ENCODE peak calls at places on chromosomes 12 and 14, in four cellular contexts. U, Y, L and K are unnamed samples.

GRCh38 chr14:65098586-65098985 is 3.7 kb downstream of the MAX start:
- DNase-seq in U (no peak), Y (peak; percentile 55), L (no peak), K (no peak)

GRCh38 chr12:16523570-16524331 is 82.2 kb downstream of the LMO3 start:
- DNase-seq in U (no peak), Y (no peak), L (no peak), K (no peak)

GRCh38 chr12:59084758-59085383 is 164.6 kb upstream of the LRIG3 start:
- DNase-seq in U (no peak), Y (no peak), L (no peak), K (no peak)

GRCh38 chr14:67573268-67574010 is 26.6 kb downstream of the PIGH start:
- DNase-seq in U (no peak), Y (no peak), L (no peak), K (no peak)

GRCh38 chr14:55025948-55026347 is 951 bp downstream of the WDHD1 start:
- DNase-seq in U (no peak), Y (no peak), L (no peak), K (no peak)

GRCh38 chr12:77122236-77122635 is 56.9 kb upstream of the E2F7 start:
- DNase-seq in U (no peak), Y (no peak), L (no peak), K (no peak)

GRCh38 chr14:104086661-104087461 is 1.4 kb downstream of the ASPG start:
- DNase-seq in U (no peak), Y (no peak), L (no peak), K (no peak)

GRCh38 chr12:14578646-14579045 is 11.0 kb upstream of the PLBD1 start:
- DNase-seq in U (no peak), Y (peak; percentile 12), L (no peak), K (no peak)

GRCh38 chr12:3454780-3455179 is 36.2 kb upstream of the PRMT8 start:
- DNase-seq in U (no peak), Y (no peak), L (no peak), K (no peak)

GRCh38 chr14:76261371-76261811 is 109.7 kb downstream of the GPATCH2L start:
- DNase-seq in U (no peak), Y (peak; percentile 6), L (no peak), K (no peak)

GRCh38 chr14:61215222-61216010 is 65.7 kb downstream of the TMEM30B start:
- DNase-seq in U (no peak), Y (no peak), L (no peak), K (no peak)

GRCh38 chr12:4121506-4122020 is 152.0 kb upstream of the CCND2 start:
- DNase-seq in U (no peak), Y (no peak), L (no peak), K (no peak)

GRCh38 chr12:122306407-122306806 is 40.1 kb upstream of the VPS33A start:
- DNase-seq in U (no peak), Y (peak; percentile 11), L (no peak), K (no peak)

GRCh38 chr12:62724947-62725447 is 210.0 kb downstream of the PPM1H start:
- DNase-seq in U (no peak), Y (no peak), L (no peak), K (no peak)

GRCh38 chr12:99985129-99985570 is 414 bp upstream of the ANKS1B start:
- DNase-seq in U (no peak), Y (peak; percentile 21), L (no peak), K (no peak)

GRCh38 chr12:131379758-131380157 is 331.1 kb upstream of the SFSWAP start:
- DNase-seq in U (no peak), Y (no peak), L (no peak), K (no peak)

DNA sequence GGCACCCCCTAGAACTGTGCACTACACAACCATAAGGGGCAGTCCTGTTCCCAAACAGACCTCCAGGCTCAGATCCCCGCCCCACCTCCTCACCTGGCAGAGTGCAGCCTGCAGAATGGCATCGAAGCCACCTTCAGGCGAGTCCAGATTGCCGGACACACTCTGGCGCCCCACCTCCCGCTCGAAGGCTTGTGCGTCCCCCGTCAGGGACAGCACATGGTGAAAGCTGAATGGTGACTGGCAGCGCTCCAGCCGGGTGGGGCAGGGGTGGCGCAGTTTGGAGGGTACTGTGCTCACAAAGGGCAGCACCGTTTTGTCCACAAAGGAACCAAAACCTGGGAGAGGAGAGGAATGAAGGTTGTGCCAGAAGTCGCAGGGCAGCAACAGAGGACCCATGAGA is 10.6 kb downstream of the ITGB7 start:
- DNase-seq in U (no peak), Y (no peak), L (no peak), K (no peak)
- TF ChIP-seq CTCF in U (no peak), Y (no peak), L (no peak), K (no peak)

DNA sequence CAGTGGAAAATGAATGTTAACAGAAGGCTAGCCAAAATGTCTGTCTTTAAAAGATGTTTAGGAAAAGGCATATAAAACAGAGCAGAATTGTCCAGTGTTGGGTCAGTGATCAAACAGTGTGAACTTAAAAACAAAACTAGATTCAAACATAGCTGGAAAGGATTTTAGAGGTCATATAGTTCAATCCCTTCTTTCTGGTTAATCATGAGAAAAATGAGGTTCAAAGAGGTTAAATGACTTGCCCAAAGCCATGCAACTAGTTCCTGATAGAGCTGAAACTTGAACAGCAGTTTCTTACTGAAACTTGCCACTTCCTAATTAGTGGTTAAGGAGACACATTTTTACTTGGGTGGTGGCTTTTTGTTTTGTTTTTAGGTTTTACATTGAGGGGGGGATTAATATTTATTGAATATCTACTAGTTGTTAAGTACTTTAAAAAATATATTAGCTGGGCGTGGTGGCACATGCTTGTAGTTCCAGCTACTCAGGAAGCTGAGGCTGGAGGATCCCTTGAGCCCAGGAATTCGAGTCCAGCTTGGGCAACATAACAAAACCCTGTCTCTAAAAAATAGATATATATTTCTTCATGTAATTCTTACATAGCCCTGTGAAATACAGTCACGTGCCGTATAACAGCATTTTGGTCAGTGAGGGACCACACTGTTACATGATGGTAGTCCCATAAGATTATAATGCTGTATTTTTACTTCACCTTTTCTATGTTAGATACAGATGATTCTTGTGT is 20.4 kb downstream of the ACVR1B start:
- DNase-seq in U (no peak), Y (peak; percentile 59), L (no peak), K (no peak)
- TF ChIP-seq CTCF in U (no peak), Y (no peak), L (no peak), K (no peak)

DNA sequence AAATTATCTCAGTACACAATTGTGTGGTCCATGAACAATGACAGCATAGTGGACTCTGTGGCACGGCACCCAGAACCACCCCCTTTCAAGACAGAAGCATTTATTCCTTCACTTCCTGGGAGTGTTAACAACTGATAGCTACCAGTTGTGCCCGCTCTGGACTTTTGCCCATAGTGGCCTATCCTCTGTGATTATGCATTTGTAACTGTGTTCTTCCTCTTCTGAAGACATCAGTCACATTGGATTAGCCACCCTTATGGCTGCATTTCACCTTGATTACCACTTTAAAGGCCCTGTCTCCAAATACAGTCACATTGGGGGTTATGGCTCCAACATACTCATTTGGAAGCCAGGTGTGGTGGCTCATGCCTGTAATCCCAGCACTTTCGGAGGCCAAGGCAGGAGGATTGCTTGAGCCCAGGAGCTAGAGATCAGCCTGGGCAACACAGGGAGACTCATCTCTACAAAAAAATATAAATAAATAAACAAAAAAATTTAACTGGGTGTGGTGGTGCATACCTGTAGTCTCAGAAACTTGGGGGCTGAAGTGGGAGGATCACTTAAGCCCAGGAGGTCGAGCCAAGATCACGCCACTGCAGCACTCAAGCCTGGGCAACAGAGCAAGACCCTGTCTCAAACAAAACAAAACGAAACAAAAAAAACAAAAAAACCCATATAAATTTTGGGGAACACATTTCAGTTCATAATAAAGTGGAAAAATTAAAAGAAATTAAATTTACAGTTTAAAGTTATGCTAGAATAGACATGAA is 27.6 kb upstream of the PHC1 start:
- DNase-seq in U (no peak), Y (no peak), L (no peak), K (no peak)
- TF ChIP-seq CTCF in U (no peak), Y (no peak), L (no peak), K (no peak)

DNA sequence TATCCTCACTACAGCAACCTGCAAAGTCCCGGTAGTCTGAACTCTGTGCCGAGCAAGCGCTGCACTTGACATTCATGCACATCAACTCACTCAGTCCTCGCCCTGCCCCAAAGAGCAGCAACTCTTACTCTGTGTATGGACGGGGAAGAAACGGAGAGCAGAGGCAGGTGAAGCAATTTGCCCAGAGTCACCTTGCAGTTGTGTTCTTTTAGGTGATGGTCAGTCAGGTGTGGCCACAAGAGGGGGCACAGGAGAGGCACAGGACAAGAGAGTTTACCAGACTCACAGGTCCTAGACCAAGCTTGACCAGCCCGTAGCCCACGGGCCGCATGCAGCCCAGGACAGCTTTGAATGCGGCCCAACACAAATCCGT is 39.1 kb downstream of the TSPAN11 start:
- DNase-seq in U (no peak), Y (no peak), L (no peak), K (no peak)
- TF ChIP-seq CTCF in U (no peak), Y (no peak), L (no peak), K (no peak)

GRCh38 chr12:52667931-52668330 is 12.3 kb downstream of the KRT1 start:
- DNase-seq in U (no peak), Y (no peak), L (no peak), K (no peak)

GRCh38 chr12:52669426-52669825 is 10.8 kb downstream of the KRT1 start:
- DNase-seq in U (no peak), Y (no peak), L (no peak), K (no peak)

GRCh38 chr12:52670961-52671360 is 9.2 kb downstream of the KRT1 start:
- DNase-seq in U (no peak), Y (no peak), L (no peak), K (no peak)

GRCh38 chr12:52670506-52670905 is 9.7 kb downstream of the KRT1 start:
- DNase-seq in U (no peak), Y (no peak), L (no peak), K (no peak)

GRCh38 chr12:52667509-52667908 is 12.7 kb downstream of the KRT1 start:
- DNase-seq in U (no peak), Y (no peak), L (no peak), K (no peak)
- TF ChIP-seq CTCF in U (no peak), Y (peak; percentile 20), L (no peak), K (no peak)

GRCh38 chr12:49673446-49674317 is 33.5 kb downstream of the FMNL3 start:
- DNase-seq in U (no peak), Y (peak; percentile 49), L (peak; percentile 62), K (peak; percentile 26)
- TF ChIP-seq CTCF in U (no peak), Y (no peak), L (no peak), K (peak; percentile 48)

DNA sequence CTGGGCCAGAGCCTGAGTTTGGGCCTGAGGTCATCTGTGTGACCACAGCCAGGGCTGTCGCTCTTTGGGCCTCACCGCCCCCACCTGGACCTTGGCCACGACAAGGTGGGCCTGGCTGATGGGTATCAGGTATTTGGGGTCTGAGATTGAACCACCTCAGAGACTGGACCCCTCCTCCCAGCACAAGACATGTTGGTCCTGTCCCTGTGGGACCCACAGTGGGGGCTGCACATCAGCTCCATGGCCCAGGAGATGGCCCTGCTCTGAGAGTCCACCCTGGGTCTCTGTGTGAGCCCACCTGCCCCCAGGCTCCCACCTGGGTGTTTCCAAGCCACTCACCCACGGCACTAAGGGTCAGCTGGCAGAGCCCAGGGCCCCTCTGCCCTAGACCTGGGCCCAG is 20.6 kb downstream of the BEGAIN start:
- DNase-seq in U (no peak), Y (no peak), L (no peak), K (no peak)
- TF ChIP-seq CTCF in U (no peak), Y (no peak), L (no peak), K (no peak)

GRCh38 chr12:116245189-116245588 is 32.3 kb downstream of the MED13L start:
- DNase-seq in U (no peak), Y (no peak), L (no peak), K (no peak)
- TF ChIP-seq CTCF in U (no peak), Y (no peak), L (no peak), K (no peak)

GRCh38 chr12:47048541-47048940 is 30.9 kb upstream of the PCED1B start:
- DNase-seq in U (no peak), Y (no peak), L (no peak), K (no peak)
- TF ChIP-seq CTCF in U (no peak), Y (no peak), L (no peak), K (no peak)